ENCODE peak calls at places on chromosomes 1 and 21, in seven cellular contexts. One of them, this sample, is unnamed.

GRCh38 chr1:58699011-58699762 is 675 bp downstream of the MYSM1 start:
- DNase-seq in Peyer's patch: no peak
- DNase-seq in left ventricle myocardium inferior: no peak
- DNase-seq in omental fat pad: no peak
- DNase-seq in Panc1: no peak
- DNase-seq in AG09319: no peak
- DNase-seq in psoas muscle: no peak
- DNase-seq in this sample: no peak

GRCh38 chr1:54300395-54300794 is 100.4 kb downstream of the MRPL37 start:
- DNase-seq in Peyer's patch: no peak
- DNase-seq in left ventricle myocardium inferior: no peak
- DNase-seq in omental fat pad: no peak
- DNase-seq in Panc1: no peak
- DNase-seq in AG09319: no peak
- DNase-seq in psoas muscle: no peak
- DNase-seq in this sample: no peak

GRCh38 chr1:243421784-243422183 is 165.9 kb downstream of the SDCCAG8 start:
- DNase-seq in Peyer's patch: no peak
- DNase-seq in left ventricle myocardium inferior: no peak
- DNase-seq in omental fat pad: no peak
- DNase-seq in Panc1: no peak
- DNase-seq in AG09319: no peak
- DNase-seq in psoas muscle: no peak
- DNase-seq in this sample: no peak

GRCh38 chr1:44030606-44031050 is 634 bp downstream of the SLC6A9 start:
- DNase-seq in Peyer's patch: no peak
- DNase-seq in left ventricle myocardium inferior: peak; percentile 42
- DNase-seq in omental fat pad: no peak
- DNase-seq in Panc1: no peak
- DNase-seq in AG09319: no peak
- DNase-seq in psoas muscle: peak; percentile 31
- DNase-seq in this sample: peak; percentile 83

GRCh38 chr1:186708578-186709203 is 28.5 kb upstream of the PTGS2 start:
- DNase-seq in Peyer's patch: no peak
- DNase-seq in left ventricle myocardium inferior: no peak
- DNase-seq in omental fat pad: no peak
- DNase-seq in Panc1: no peak
- DNase-seq in AG09319: no peak
- DNase-seq in psoas muscle: no peak
- DNase-seq in this sample: no peak

GRCh38 chr21:44713130-44713529 is 1.8 kb upstream of the TSPEAR start:
- DNase-seq in Peyer's patch: peak; percentile 27
- DNase-seq in left ventricle myocardium inferior: no peak
- DNase-seq in omental fat pad: no peak
- DNase-seq in Panc1: no peak
- DNase-seq in AG09319: no peak
- DNase-seq in psoas muscle: no peak
- DNase-seq in this sample: peak; percentile 61

GRCh38 chr1:185017338-185017737 is 28.0 kb upstream of the RNF2 start:
- DNase-seq in Peyer's patch: no peak
- DNase-seq in left ventricle myocardium inferior: no peak
- DNase-seq in omental fat pad: no peak
- DNase-seq in Panc1: peak; percentile 15
- DNase-seq in AG09319: peak; percentile 53
- DNase-seq in psoas muscle: no peak
- DNase-seq in this sample: no peak

GRCh38 chr21:29645666-29646553 is 293.9 kb downstream of the GRIK1 start:
- DNase-seq in Peyer's patch: no peak
- DNase-seq in left ventricle myocardium inferior: no peak
- DNase-seq in omental fat pad: no peak
- DNase-seq in Panc1: no peak
- DNase-seq in AG09319: no peak
- DNase-seq in psoas muscle: no peak
- DNase-seq in this sample: no peak

GRCh38 chr1:22387888-22388564 is 63.6 kb upstream of the ZBTB40 start:
- DNase-seq in Peyer's patch: no peak
- DNase-seq in left ventricle myocardium inferior: no peak
- DNase-seq in omental fat pad: no peak
- DNase-seq in Panc1: no peak
- DNase-seq in AG09319: no peak
- DNase-seq in psoas muscle: no peak
- DNase-seq in this sample: no peak

GRCh38 chr1:46442317-46443161 is 47.1 kb upstream of the DMBX1 start:
- DNase-seq in Peyer's patch: peak; percentile 86
- DNase-seq in left ventricle myocardium inferior: peak; percentile 66
- DNase-seq in omental fat pad: peak; percentile 60
- DNase-seq in Panc1: peak; percentile 55
- DNase-seq in AG09319: peak; percentile 38
- DNase-seq in psoas muscle: peak; percentile 77
- DNase-seq in this sample: peak; percentile 85

GRCh38 chr1:115949156-115949555 is 27.2 kb upstream of the SLC22A15 start:
- DNase-seq in Peyer's patch: no peak
- DNase-seq in left ventricle myocardium inferior: no peak
- DNase-seq in omental fat pad: no peak
- DNase-seq in Panc1: no peak
- DNase-seq in AG09319: no peak
- DNase-seq in psoas muscle: no peak
- DNase-seq in this sample: no peak

GRCh38 chr1:161391611-161392010 is 23.9 kb upstream of the CFAP126 start:
- DNase-seq in Peyer's patch: no peak
- DNase-seq in left ventricle myocardium inferior: no peak
- DNase-seq in omental fat pad: no peak
- DNase-seq in Panc1: no peak
- DNase-seq in AG09319: no peak
- DNase-seq in psoas muscle: no peak
- DNase-seq in this sample: no peak

GRCh38 chr1:161389691-161390558 is 22.2 kb upstream of the CFAP126 start:
- DNase-seq in Peyer's patch: peak; percentile 99
- DNase-seq in left ventricle myocardium inferior: peak; percentile 98
- DNase-seq in omental fat pad: peak; percentile 94
- DNase-seq in Panc1: peak; percentile 78
- DNase-seq in AG09319: peak; percentile 96
- DNase-seq in psoas muscle: peak; percentile 98
- DNase-seq in this sample: peak; percentile 95

GRCh38 chr1:161388639-161389038 is 21.0 kb upstream of the CFAP126 start:
- DNase-seq in Peyer's patch: no peak
- DNase-seq in left ventricle myocardium inferior: no peak
- DNase-seq in omental fat pad: no peak
- DNase-seq in Panc1: no peak
- DNase-seq in AG09319: no peak
- DNase-seq in psoas muscle: no peak
- DNase-seq in this sample: no peak

DNA sequence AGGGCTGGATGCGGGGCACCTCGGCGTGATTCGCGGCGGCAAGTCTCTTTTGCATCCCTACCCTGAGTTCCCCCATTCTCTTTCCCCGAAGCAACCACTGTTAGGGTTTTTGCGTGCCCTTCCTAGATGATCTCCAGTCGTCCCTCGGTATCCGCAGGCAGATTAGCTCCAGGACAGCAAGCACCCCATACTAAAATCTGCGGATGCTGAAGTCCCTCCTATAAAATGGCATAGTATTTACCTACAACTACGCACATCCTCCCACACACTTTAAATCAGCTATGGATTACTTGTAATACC is 22.8 kb upstream of the CFAP126 start:
- DNase-seq in Peyer's patch: no peak
- DNase-seq in left ventricle myocardium inferior: no peak
- DNase-seq in omental fat pad: no peak
- DNase-seq in Panc1: no peak
- DNase-seq in AG09319: no peak
- DNase-seq in psoas muscle: no peak
- DNase-seq in this sample: no peak
- TF ChIP-seq CTCF in Peyer's patch: no peak
- TF ChIP-seq CTCF in left ventricle myocardium inferior: no peak
- TF ChIP-seq CTCF in omental fat pad: no peak
- TF ChIP-seq CTCF in Panc1: no peak
- TF ChIP-seq CTCF in AG09319: no peak
- TF ChIP-seq CTCF in psoas muscle: no peak
- TF ChIP-seq CTCF in this sample: no peak

GRCh38 chr21:36542312-36543101 is 62.6 kb upstream of the CLDN14 start:
- DNase-seq in Peyer's patch: no peak
- DNase-seq in left ventricle myocardium inferior: no peak
- DNase-seq in omental fat pad: no peak
- DNase-seq in Panc1: no peak
- DNase-seq in AG09319: no peak
- DNase-seq in psoas muscle: no peak
- DNase-seq in this sample: no peak
- TF ChIP-seq CTCF in Peyer's patch: no peak
- TF ChIP-seq CTCF in left ventricle myocardium inferior: no peak
- TF ChIP-seq CTCF in omental fat pad: no peak
- TF ChIP-seq CTCF in Panc1: no peak
- TF ChIP-seq CTCF in AG09319: no peak
- TF ChIP-seq CTCF in psoas muscle: no peak
- TF ChIP-seq CTCF in this sample: peak; percentile 16

GRCh38 chr1:240946926-240947325 is 335.0 kb upstream of the GREM2 start:
- DNase-seq in Peyer's patch: no peak
- DNase-seq in left ventricle myocardium inferior: no peak
- DNase-seq in omental fat pad: no peak
- DNase-seq in Panc1: no peak
- DNase-seq in AG09319: peak; percentile 23
- DNase-seq in psoas muscle: no peak
- DNase-seq in this sample: no peak
- TF ChIP-seq CTCF in Peyer's patch: no peak
- TF ChIP-seq CTCF in left ventricle myocardium inferior: peak; percentile 21
- TF ChIP-seq CTCF in omental fat pad: no peak
- TF ChIP-seq CTCF in Panc1: peak; percentile 69
- TF ChIP-seq CTCF in AG09319: peak; percentile 68
- TF ChIP-seq CTCF in psoas muscle: no peak
- TF ChIP-seq CTCF in this sample: peak; percentile 70

DNA sequence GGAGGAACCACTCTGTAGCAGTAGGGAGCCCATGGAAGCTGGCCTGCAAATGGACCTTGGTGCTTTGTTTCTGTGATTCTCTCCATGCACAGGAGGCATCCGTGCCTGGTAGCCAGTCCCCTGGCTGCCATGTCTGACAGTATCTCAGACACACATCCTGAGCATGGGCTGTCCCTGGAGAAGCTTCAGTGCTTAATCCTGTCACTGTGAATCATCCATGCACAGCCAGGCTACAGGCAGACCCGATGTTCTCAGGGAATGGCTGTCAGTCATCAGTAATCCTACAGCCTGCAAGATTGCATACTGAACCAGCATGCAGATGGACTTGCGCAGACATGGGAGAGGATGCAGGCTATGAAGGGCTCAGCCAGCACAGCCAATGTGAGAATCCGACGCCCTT is 606.3 kb upstream of the PLXNA2 start:
- DNase-seq in Peyer's patch: no peak
- DNase-seq in left ventricle myocardium inferior: no peak
- DNase-seq in omental fat pad: no peak
- DNase-seq in Panc1: no peak
- DNase-seq in AG09319: no peak
- DNase-seq in psoas muscle: no peak
- DNase-seq in this sample: no peak
- TF ChIP-seq CTCF in Peyer's patch: no peak
- TF ChIP-seq CTCF in left ventricle myocardium inferior: no peak
- TF ChIP-seq CTCF in omental fat pad: no peak
- TF ChIP-seq CTCF in Panc1: no peak
- TF ChIP-seq CTCF in AG09319: no peak
- TF ChIP-seq CTCF in psoas muscle: no peak
- TF ChIP-seq CTCF in this sample: no peak